ENCODE peak calls at places on chromosomes 7 and 10, in seven cellular contexts. X is bronchial epithelial cell; C is globus pallidus; A is HuH-7.5; T is GM20000; W is HT-29; U is effector memory CD8-positive, alpha-beta T cell. V is an unnamed sample.

GRCh38 chr10:121926669-121927360 is 1.0 kb downstream of the ATE1 start:
- DNase-seq in X (no peak), C (peak; percentile 46), A (peak; percentile 16), T (peak; percentile 14), W (peak; percentile 45), U (peak; percentile 4), V (peak; percentile 27)

GRCh38 chr7:64504581-64505120 is 58.2 kb downstream of the ZNF680 start:
- DNase-seq in X (no peak), C (no peak), A (no peak), T (no peak), W (no peak), U (no peak), V (no peak)

GRCh38 chr7:112204072-112204775 is 2.0 kb downstream of the DOCK4 start:
- DNase-seq in X (no peak), C (no peak), A (no peak), T (no peak), W (peak; percentile 33), U (no peak), V (peak; percentile 30)

GRCh38 chr7:94258418-94258817 is 136.3 kb upstream of the COL1A2 start:
- DNase-seq in X (no peak), C (no peak), A (no peak), T (no peak), W (no peak), U (no peak), V (no peak)

GRCh38 chr10:93435621-93436385 is 46.3 kb downstream of the MYOF start:
- DNase-seq in X (no peak), C (no peak), A (peak; percentile 43), T (no peak), W (peak; percentile 36), U (no peak), V (peak; percentile 30)

GRCh38 chr10:100969175-100970075 is at the start of gene SEMA4G:
- DNase-seq in X (no peak), C (peak; percentile 18), A (peak; percentile 69), T (peak; percentile 80), W (peak; percentile 72), U (peak; percentile 33), V (peak; percentile 21)

GRCh38 chr10:47026301-47027107 is 115.3 kb downstream of the PTPN20 start:
- DNase-seq in X (no peak), C (no peak), A (no peak), T (no peak), W (no peak), U (no peak), V (no peak)

GRCh38 chr10:3222068-3222467 is 49.5 kb upstream of the PITRM1 start:
- DNase-seq in X (no peak), C (no peak), A (no peak), T (no peak), W (peak; percentile 16), U (no peak), V (peak; percentile 74)

GRCh38 chr10:110422548-110422947 is 75.2 kb upstream of the DUSP5 start:
- DNase-seq in X (no peak), C (no peak), A (no peak), T (no peak), W (no peak), U (no peak), V (no peak)

GRCh38 chr10:32104622-32105509 is 48.6 kb upstream of the KIF5B start:
- DNase-seq in X (no peak), C (no peak), A (no peak), T (no peak), W (no peak), U (no peak), V (peak; percentile 41)

GRCh38 chr10:12492016-12492415 is 142.7 kb downstream of the CAMK1D start:
- DNase-seq in X (no peak), C (no peak), A (no peak), T (no peak), W (no peak), U (no peak), V (no peak)

GRCh38 chr7:74164985-74165456 is 9.1 kb upstream of the EIF4H start:
- DNase-seq in X (no peak), C (no peak), A (no peak), T (no peak), W (peak; percentile 12), U (no peak), V (peak; percentile 80)

GRCh38 chr10:71431945-71432905 is 35.5 kb downstream of the CDH23 start:
- DNase-seq in X (no peak), C (no peak), A (peak; percentile 24), T (no peak), W (peak; percentile 12), U (no peak), V (no peak)

GRCh38 chr10:73874267-73875138 is at the start of gene CAMK2G:
- DNase-seq in X (peak; percentile 52), C (peak; percentile 67), A (peak; percentile 86), T (peak; percentile 99), W (peak; percentile 82), U (peak; percentile 70), V (peak; percentile 81)

GRCh38 chr7:133009426-133009825 is 72.5 kb downstream of the CHCHD3 start:
- DNase-seq in X (no peak), C (no peak), A (no peak), T (no peak), W (no peak), U (no peak), V (no peak)

GRCh38 chr7:1236831-1237701 is 4.4 kb downstream of the UNCX start:
- DNase-seq in X (no peak), C (no peak), A (no peak), T (no peak), W (no peak), U (no peak), V (no peak)

GRCh38 chr10:94183666-94184264 is 179.0 kb downstream of the NOC3L start:
- DNase-seq in X (peak; percentile 99), C (no peak), A (no peak), T (no peak), W (no peak), U (no peak), V (no peak)

GRCh38 chr10:17780727-17781126 is 28.4 kb upstream of the MRC1 start:
- DNase-seq in X (no peak), C (no peak), A (no peak), T (no peak), W (no peak), U (no peak), V (no peak)

GRCh38 chr10:110415809-110416208 is 81.9 kb upstream of the DUSP5 start:
- DNase-seq in X (no peak), C (no peak), A (no peak), T (no peak), W (no peak), U (no peak), V (no peak)

GRCh38 chr10:43057831-43058340 is 19.0 kb upstream of the RET start:
- DNase-seq in X (no peak), C (no peak), A (no peak), T (no peak), W (no peak), U (no peak), V (no peak)

GRCh38 chr10:123044391-123044790 is 35.6 kb downstream of the ACADSB start:
- DNase-seq in X (peak; percentile 43), C (peak; percentile 48), A (no peak), T (no peak), W (peak; percentile 23), U (no peak), V (peak; percentile 26)

GRCh38 chr10:34172936-34173533 is 642.1 kb downstream of the PARD3 start:
- DNase-seq in X (peak; percentile 35), C (no peak), A (no peak), T (no peak), W (no peak), U (no peak), V (no peak)

GRCh38 chr7:22675917-22676343 is 51.1 kb upstream of the IL6 start:
- DNase-seq in X (no peak), C (no peak), A (no peak), T (no peak), W (no peak), U (no peak), V (no peak)

GRCh38 chr10:109902992-109903947 is 20.0 kb downstream of the XPNPEP1 start:
- DNase-seq in X (peak; percentile 45), C (no peak), A (no peak), T (no peak), W (no peak), U (no peak), V (no peak)

GRCh38 chr10:97213431-97213830 is 27.7 kb upstream of the SLIT1 start:
- DNase-seq in X (no peak), C (no peak), A (no peak), T (no peak), W (no peak), U (no peak), V (no peak)

GRCh38 chr10:65798133-65798532 is 1127.7 kb upstream of the LRRTM3 start:
- DNase-seq in X (no peak), C (no peak), A (no peak), T (no peak), W (no peak), U (no peak), V (no peak)

GRCh38 chr10:118798186-118798811 is 43.5 kb upstream of the CACUL1 start:
- DNase-seq in X (peak; percentile 90), C (no peak), A (no peak), T (no peak), W (no peak), U (no peak), V (no peak)

GRCh38 chr10:44385423-44385725 is 477 bp upstream of the CXCL12 start:
- DNase-seq in X (no peak), C (no peak), A (no peak), T (peak; percentile 36), W (no peak), U (no peak), V (no peak)

GRCh38 chr10:85849315-85849714 is 517.3 kb downstream of the GRID1 start:
- DNase-seq in X (no peak), C (peak; percentile 20), A (no peak), T (no peak), W (no peak), U (no peak), V (no peak)

GRCh38 chr10:76558586-76558985 is 1079.0 kb downstream of the KCNMA1 start:
- DNase-seq in X (peak; percentile 85), C (no peak), A (no peak), T (no peak), W (no peak), U (no peak), V (no peak)

GRCh38 chr7:22667562-22668239 is 59.3 kb upstream of the IL6 start:
- DNase-seq in X (peak; percentile 97), C (no peak), A (no peak), T (no peak), W (peak; percentile 21), U (no peak), V (no peak)